ENCODE peak calls at places on chromosomes 6 and 20, in ten cellular contexts. One of them, this sample, is unnamed.

GRCh38 chr6:31899882-31900722 is 1.8 kb downstream of the ZBTB12 start:
- DNase-seq in A549: no peak
- DNase-seq in fibroblast of pulmonary artery: no peak
- DNase-seq in B cell: no peak
- DNase-seq in Daoy: no peak
- DNase-seq in effector CD8-positive, alpha-beta T cell: no peak
- DNase-seq in GM03348: no peak
- DNase-seq in RPMI7951: no peak
- DNase-seq in immature natural killer cell: peak
- DNase-seq in CD8-positive, alpha-beta T cell: no peak
- DNase-seq in this sample: no peak

GRCh38 chr20:44704551-44704971 is 10.6 kb upstream of the CCN5 start:
- DNase-seq in A549: no peak
- DNase-seq in fibroblast of pulmonary artery: peak
- DNase-seq in CD8-positive, alpha-beta T cell: no peak
- DNase-seq in effector CD8-positive, alpha-beta T cell: no peak
- DNase-seq in immature natural killer cell: no peak
- DNase-seq in Daoy: peak
- DNase-seq in B cell: no peak
- DNase-seq in GM03348: peak
- DNase-seq in RPMI7951: peak
- DNase-seq in this sample: no peak

GRCh38 chr20:56359212-56360132 is 698 bp downstream of the FAM210B start:
- DNase-seq in A549: peak
- DNase-seq in Daoy: peak
- DNase-seq in fibroblast of pulmonary artery: peak
- DNase-seq in effector CD8-positive, alpha-beta T cell: no peak
- DNase-seq in CD8-positive, alpha-beta T cell: no peak
- DNase-seq in immature natural killer cell: no peak
- DNase-seq in GM03348: peak
- DNase-seq in B cell: no peak
- DNase-seq in RPMI7951: peak
- DNase-seq in this sample: no peak

GRCh38 chr20:47774081-47774777 is 11.1 kb downstream of the SULF2 start:
- DNase-seq in GM03348: no peak
- DNase-seq in A549: no peak
- DNase-seq in immature natural killer cell: no peak
- DNase-seq in fibroblast of pulmonary artery: no peak
- DNase-seq in effector CD8-positive, alpha-beta T cell: no peak
- DNase-seq in B cell: no peak
- DNase-seq in Daoy: no peak
- DNase-seq in CD8-positive, alpha-beta T cell: no peak
- DNase-seq in RPMI7951: no peak
- DNase-seq in this sample: no peak

GRCh38 chr6:70108230-70108629 is 194.7 kb downstream of the COL9A1 start:
- DNase-seq in CD8-positive, alpha-beta T cell: no peak
- DNase-seq in effector CD8-positive, alpha-beta T cell: no peak
- DNase-seq in Daoy: peak
- DNase-seq in immature natural killer cell: peak
- DNase-seq in GM03348: peak
- DNase-seq in fibroblast of pulmonary artery: peak
- DNase-seq in B cell: no peak
- DNase-seq in RPMI7951: peak
- DNase-seq in A549: peak
- DNase-seq in this sample: no peak

GRCh38 chr20:53409177-53409576 is 184.5 kb downstream of the ZNF217 start:
- DNase-seq in A549: no peak
- DNase-seq in RPMI7951: no peak
- DNase-seq in Daoy: no peak
- DNase-seq in CD8-positive, alpha-beta T cell: no peak
- DNase-seq in GM03348: peak
- DNase-seq in effector CD8-positive, alpha-beta T cell: no peak
- DNase-seq in immature natural killer cell: no peak
- DNase-seq in B cell: no peak
- DNase-seq in fibroblast of pulmonary artery: no peak
- DNase-seq in this sample: no peak

GRCh38 chr6:118528129-118528528 is 20.0 kb upstream of the PLN start:
- DNase-seq in B cell: no peak
- DNase-seq in CD8-positive, alpha-beta T cell: no peak
- DNase-seq in fibroblast of pulmonary artery: no peak
- DNase-seq in effector CD8-positive, alpha-beta T cell: no peak
- DNase-seq in Daoy: no peak
- DNase-seq in RPMI7951: no peak
- DNase-seq in immature natural killer cell: no peak
- DNase-seq in GM03348: no peak
- DNase-seq in A549: no peak
- DNase-seq in this sample: no peak

GRCh38 chr6:6559994-6560393 is 28.5 kb upstream of the LY86 start:
- DNase-seq in A549: no peak
- DNase-seq in GM03348: no peak
- DNase-seq in immature natural killer cell: no peak
- DNase-seq in effector CD8-positive, alpha-beta T cell: no peak
- DNase-seq in B cell: no peak
- DNase-seq in CD8-positive, alpha-beta T cell: no peak
- DNase-seq in RPMI7951: no peak
- DNase-seq in fibroblast of pulmonary artery: no peak
- DNase-seq in Daoy: no peak
- DNase-seq in this sample: no peak

GRCh38 chr20:49747707-49748524 is 34.2 kb upstream of the B4GALT5 start:
- DNase-seq in fibroblast of pulmonary artery: peak
- DNase-seq in effector CD8-positive, alpha-beta T cell: no peak
- DNase-seq in Daoy: peak
- DNase-seq in immature natural killer cell: no peak
- DNase-seq in CD8-positive, alpha-beta T cell: no peak
- DNase-seq in RPMI7951: peak
- DNase-seq in A549: peak
- DNase-seq in B cell: no peak
- DNase-seq in GM03348: peak
- DNase-seq in this sample: no peak

GRCh38 chr20:9966966-9967365 is 67.8 kb upstream of the ANKEF1 start:
- DNase-seq in RPMI7951: peak
- DNase-seq in immature natural killer cell: no peak
- DNase-seq in CD8-positive, alpha-beta T cell: no peak
- DNase-seq in GM03348: peak
- DNase-seq in B cell: no peak
- DNase-seq in effector CD8-positive, alpha-beta T cell: no peak
- DNase-seq in A549: peak
- DNase-seq in Daoy: no peak
- DNase-seq in fibroblast of pulmonary artery: peak
- DNase-seq in this sample: no peak

GRCh38 chr20:59300341-59301081 is at the start of gene EDN3:
- DNase-seq in CD8-positive, alpha-beta T cell: no peak
- DNase-seq in effector CD8-positive, alpha-beta T cell: no peak
- DNase-seq in B cell: no peak
- DNase-seq in GM03348: no peak
- DNase-seq in RPMI7951: no peak
- DNase-seq in Daoy: no peak
- DNase-seq in immature natural killer cell: no peak
- DNase-seq in A549: no peak
- DNase-seq in fibroblast of pulmonary artery: no peak
- DNase-seq in this sample: no peak

GRCh38 chr6:81751388-81752083 is 945 bp downstream of the TENT5A start:
- DNase-seq in effector CD8-positive, alpha-beta T cell: no peak
- DNase-seq in B cell: no peak
- DNase-seq in GM03348: peak
- DNase-seq in Daoy: peak
- DNase-seq in immature natural killer cell: peak
- DNase-seq in CD8-positive, alpha-beta T cell: peak
- DNase-seq in RPMI7951: peak
- DNase-seq in A549: peak
- DNase-seq in fibroblast of pulmonary artery: peak
- DNase-seq in this sample: no peak

GRCh38 chr6:142884214-142885035 is 60.6 kb downstream of the HIVEP2 start:
- DNase-seq in A549: no peak
- DNase-seq in immature natural killer cell: no peak
- DNase-seq in CD8-positive, alpha-beta T cell: no peak
- DNase-seq in GM03348: no peak
- DNase-seq in effector CD8-positive, alpha-beta T cell: no peak
- DNase-seq in B cell: no peak
- DNase-seq in fibroblast of pulmonary artery: peak
- DNase-seq in RPMI7951: no peak
- DNase-seq in Daoy: no peak
- DNase-seq in this sample: no peak

GRCh38 chr6:4801491-4802118 is 25.4 kb downstream of the CDYL start:
- DNase-seq in RPMI7951: no peak
- DNase-seq in fibroblast of pulmonary artery: no peak
- DNase-seq in immature natural killer cell: peak
- DNase-seq in A549: no peak
- DNase-seq in effector CD8-positive, alpha-beta T cell: no peak
- DNase-seq in GM03348: no peak
- DNase-seq in B cell: no peak
- DNase-seq in CD8-positive, alpha-beta T cell: no peak
- DNase-seq in Daoy: no peak
- DNase-seq in this sample: no peak

GRCh38 chr6:15351631-15352030 is 105.8 kb downstream of the JARID2 start:
- DNase-seq in fibroblast of pulmonary artery: peak
- DNase-seq in GM03348: peak
- DNase-seq in CD8-positive, alpha-beta T cell: no peak
- DNase-seq in immature natural killer cell: no peak
- DNase-seq in effector CD8-positive, alpha-beta T cell: no peak
- DNase-seq in Daoy: peak
- DNase-seq in A549: peak
- DNase-seq in B cell: no peak
- DNase-seq in RPMI7951: peak
- DNase-seq in this sample: no peak

GRCh38 chr6:147392917-147393625 is 115.4 kb upstream of the SAMD5 start:
- DNase-seq in A549: no peak
- DNase-seq in GM03348: no peak
- DNase-seq in fibroblast of pulmonary artery: no peak
- DNase-seq in effector CD8-positive, alpha-beta T cell: no peak
- DNase-seq in RPMI7951: no peak
- DNase-seq in B cell: no peak
- DNase-seq in immature natural killer cell: no peak
- DNase-seq in Daoy: no peak
- DNase-seq in CD8-positive, alpha-beta T cell: no peak
- DNase-seq in this sample: no peak

GRCh38 chr20:4613718-4614620 is 107.7 kb upstream of the PRND start:
- DNase-seq in B cell: peak
- DNase-seq in A549: peak
- DNase-seq in effector CD8-positive, alpha-beta T cell: peak
- DNase-seq in Daoy: peak
- DNase-seq in CD8-positive, alpha-beta T cell: peak
- DNase-seq in GM03348: peak
- DNase-seq in RPMI7951: peak
- DNase-seq in fibroblast of pulmonary artery: peak
- DNase-seq in immature natural killer cell: peak
- DNase-seq in this sample: peak

GRCh38 chr6:154491567-154492470 is 18.7 kb downstream of the CNKSR3 start:
- DNase-seq in B cell: no peak
- DNase-seq in effector CD8-positive, alpha-beta T cell: no peak
- DNase-seq in GM03348: peak
- DNase-seq in immature natural killer cell: no peak
- DNase-seq in Daoy: no peak
- DNase-seq in RPMI7951: no peak
- DNase-seq in CD8-positive, alpha-beta T cell: no peak
- DNase-seq in fibroblast of pulmonary artery: no peak
- DNase-seq in A549: no peak
- DNase-seq in this sample: no peak

GRCh38 chr20:44911264-44911921 is 1.5 kb downstream of the PABPC1L start:
- DNase-seq in effector CD8-positive, alpha-beta T cell: peak
- DNase-seq in CD8-positive, alpha-beta T cell: peak
- DNase-seq in immature natural killer cell: peak
- DNase-seq in fibroblast of pulmonary artery: peak
- DNase-seq in RPMI7951: peak
- DNase-seq in GM03348: peak
- DNase-seq in A549: peak
- DNase-seq in Daoy: peak
- DNase-seq in B cell: peak
- DNase-seq in this sample: no peak

GRCh38 chr6:16683524-16684194 is 77.6 kb downstream of the ATXN1 start:
- DNase-seq in B cell: no peak
- DNase-seq in effector CD8-positive, alpha-beta T cell: no peak
- DNase-seq in GM03348: peak
- DNase-seq in A549: peak
- DNase-seq in immature natural killer cell: no peak
- DNase-seq in fibroblast of pulmonary artery: peak
- DNase-seq in RPMI7951: peak
- DNase-seq in CD8-positive, alpha-beta T cell: no peak
- DNase-seq in Daoy: peak
- DNase-seq in this sample: no peak

GRCh38 chr6:154466139-154466538 is 44.3 kb downstream of the CNKSR3 start:
- DNase-seq in RPMI7951: no peak
- DNase-seq in effector CD8-positive, alpha-beta T cell: no peak
- DNase-seq in fibroblast of pulmonary artery: no peak
- DNase-seq in immature natural killer cell: no peak
- DNase-seq in B cell: no peak
- DNase-seq in CD8-positive, alpha-beta T cell: no peak
- DNase-seq in GM03348: no peak
- DNase-seq in Daoy: no peak
- DNase-seq in A549: no peak
- DNase-seq in this sample: no peak

GRCh38 chr6:132960720-132961119 is 146.4 kb downstream of the RPS12 start:
- DNase-seq in CD8-positive, alpha-beta T cell: no peak
- DNase-seq in Daoy: peak
- DNase-seq in RPMI7951: peak
- DNase-seq in effector CD8-positive, alpha-beta T cell: no peak
- DNase-seq in fibroblast of pulmonary artery: no peak
- DNase-seq in immature natural killer cell: no peak
- DNase-seq in B cell: no peak
- DNase-seq in GM03348: no peak
- DNase-seq in A549: no peak
- DNase-seq in this sample: no peak

GRCh38 chr20:63215101-63216040 is 560 bp downstream of the YTHDF1 start:
- DNase-seq in A549: peak
- DNase-seq in immature natural killer cell: peak
- DNase-seq in B cell: no peak
- DNase-seq in effector CD8-positive, alpha-beta T cell: no peak
- DNase-seq in CD8-positive, alpha-beta T cell: peak
- DNase-seq in Daoy: peak
- DNase-seq in RPMI7951: peak
- DNase-seq in GM03348: peak
- DNase-seq in fibroblast of pulmonary artery: peak
- DNase-seq in this sample: no peak

GRCh38 chr20:20317195-20318113 is 50.5 kb upstream of the INSM1 start:
- DNase-seq in CD8-positive, alpha-beta T cell: no peak
- DNase-seq in fibroblast of pulmonary artery: no peak
- DNase-seq in immature natural killer cell: no peak
- DNase-seq in A549: no peak
- DNase-seq in RPMI7951: no peak
- DNase-seq in B cell: no peak
- DNase-seq in Daoy: no peak
- DNase-seq in effector CD8-positive, alpha-beta T cell: no peak
- DNase-seq in GM03348: no peak
- DNase-seq in this sample: no peak

GRCh38 chr6:64732888-64733287 is 974.1 kb downstream of the EYS start:
- DNase-seq in RPMI7951: peak
- DNase-seq in fibroblast of pulmonary artery: peak
- DNase-seq in immature natural killer cell: no peak
- DNase-seq in A549: no peak
- DNase-seq in CD8-positive, alpha-beta T cell: no peak
- DNase-seq in GM03348: no peak
- DNase-seq in effector CD8-positive, alpha-beta T cell: no peak
- DNase-seq in Daoy: no peak
- DNase-seq in B cell: no peak
- DNase-seq in this sample: no peak

GRCh38 chr6:113686049-113686448 is 171.1 kb upstream of the MARCKS start:
- DNase-seq in CD8-positive, alpha-beta T cell: no peak
- DNase-seq in GM03348: no peak
- DNase-seq in Daoy: no peak
- DNase-seq in A549: no peak
- DNase-seq in effector CD8-positive, alpha-beta T cell: no peak
- DNase-seq in immature natural killer cell: no peak
- DNase-seq in B cell: no peak
- DNase-seq in fibroblast of pulmonary artery: no peak
- DNase-seq in RPMI7951: no peak
- DNase-seq in this sample: no peak

GRCh38 chr6:85747654-85748053 is 105.0 kb upstream of the SYNCRIP start:
- DNase-seq in B cell: no peak
- DNase-seq in immature natural killer cell: no peak
- DNase-seq in A549: peak
- DNase-seq in GM03348: peak
- DNase-seq in fibroblast of pulmonary artery: peak
- DNase-seq in CD8-positive, alpha-beta T cell: no peak
- DNase-seq in RPMI7951: peak
- DNase-seq in effector CD8-positive, alpha-beta T cell: no peak
- DNase-seq in Daoy: no peak
- DNase-seq in this sample: no peak

GRCh38 chr20:4533734-4534133 is 188.0 kb upstream of the PRND start:
- DNase-seq in effector CD8-positive, alpha-beta T cell: no peak
- DNase-seq in B cell: no peak
- DNase-seq in fibroblast of pulmonary artery: no peak
- DNase-seq in RPMI7951: peak
- DNase-seq in A549: no peak
- DNase-seq in GM03348: no peak
- DNase-seq in CD8-positive, alpha-beta T cell: no peak
- DNase-seq in Daoy: no peak
- DNase-seq in immature natural killer cell: no peak
- DNase-seq in this sample: no peak

This sample was measured in T-helper 17 cell.